ENCODE peak calls at places on chromosomes 3 and 15, in five cellular contexts. Z is tibial nerve, Q is sigmoid colon, D is GM12878, T is gastrocnemius medialis. G is an unnamed sample. For H3K36me3, the result is how much of the 10 kb centered on the place peaks cover.

GRCh38 chr3:12479919-12480425 is 4.3 kb upstream of the TSEN2 start:
- DNase-seq in D (no peak), Z (no peak), T (no peak), Q (no peak), G (no peak)

GRCh38 chr3:134348524-134348923 is 25.7 kb downstream of the AMOTL2 start:
- DNase-seq in D (no peak), T (peak), Q (peak), Z (no peak), G (no peak)

GRCh38 chr15:36726224-36726623 is 146.8 kb downstream of the CDIN1 start:
- DNase-seq in T (no peak), Z (no peak), Q (no peak), D (no peak), G (no peak)

GRCh38 chr3:40350529-40350928 is 36.5 kb upstream of the ENTPD3 start:
- DNase-seq in T (no peak), Q (no peak), D (no peak), Z (no peak), G (no peak)

GRCh38 chr3:184348057-184348382 is 10.6 kb downstream of the FAM131A start:
- DNase-seq in D (no peak), Z (no peak), Q (no peak), T (no peak), G (no peak)

GRCh38 chr3:51719413-51720025 is 12.7 kb downstream of the GRM2 start:
- DNase-seq in D (no peak), Q (no peak), Z (no peak), T (no peak), G (no peak)

GRCh38 chr3:151544164-151544548 is 83.3 kb upstream of the IGSF10 start:
- DNase-seq in Z (no peak), D (no peak), T (no peak), Q (no peak), G (no peak)

GRCh38 chr15:65530318-65531111 is at the start of gene HACD3:
- DNase-seq in D (peak), Z (peak), T (peak), Q (peak), G (peak)

GRCh38 chr3:13541691-13542090 is 7.2 kb upstream of the FBLN2 start:
- DNase-seq in Z (no peak), D (no peak), T (no peak), Q (no peak), G (no peak)

GRCh38 chr3:63097396-63097795 is 180.7 kb upstream of the SYNPR start:
- DNase-seq in Q (no peak), T (no peak), D (no peak), Z (no peak), G (no peak)

GRCh38 chr3:31748281-31749245 is 215.8 kb downstream of the STT3B start:
- DNase-seq in T (no peak), Z (no peak), D (no peak), Q (no peak), G (no peak)
- H3K27ac ChIP-seq in T (no peak), Z (no peak), D (no peak), Q (no peak), G (no peak)

GRCh38 chr15:98391131-98391530 is 257.2 kb upstream of the IGF1R start:
- DNase-seq in Z (no peak), T (no peak), Q (no peak), D (no peak), G (no peak)
- H3K36me3 ChIP-seq in Z (under half), T (under half), Q (under half), D (under half), G (under half)

GRCh38 chr3:141401584-141402475 is 33.5 kb downstream of the ZBTB38 start:
- DNase-seq in D (no peak), Q (no peak), Z (peak), T (no peak), G (no peak)
- TF ChIP-seq POLR2A in D (peak), Q (no peak), Z (no peak), T (no peak), G (no peak)

GRCh38 chr3:171650193-171650592 is 160.1 kb downstream of the PLD1 start:
- DNase-seq in T (no peak), Q (no peak), D (no peak), Z (no peak), G (no peak)

GRCh38 chr3:171652932-171653331 is 157.4 kb downstream of the PLD1 start:
- DNase-seq in T (no peak), D (no peak), Q (no peak), Z (no peak), G (no peak)

GRCh38 chr3:171658801-171659200 is 151.5 kb downstream of the PLD1 start:
- DNase-seq in Z (no peak), Q (no peak), T (no peak), D (no peak), G (no peak)

GRCh38 chr3:171653701-171654100 is 156.6 kb downstream of the PLD1 start:
- DNase-seq in D (no peak), Q (no peak), T (no peak), Z (no peak), G (no peak)

DNA sequence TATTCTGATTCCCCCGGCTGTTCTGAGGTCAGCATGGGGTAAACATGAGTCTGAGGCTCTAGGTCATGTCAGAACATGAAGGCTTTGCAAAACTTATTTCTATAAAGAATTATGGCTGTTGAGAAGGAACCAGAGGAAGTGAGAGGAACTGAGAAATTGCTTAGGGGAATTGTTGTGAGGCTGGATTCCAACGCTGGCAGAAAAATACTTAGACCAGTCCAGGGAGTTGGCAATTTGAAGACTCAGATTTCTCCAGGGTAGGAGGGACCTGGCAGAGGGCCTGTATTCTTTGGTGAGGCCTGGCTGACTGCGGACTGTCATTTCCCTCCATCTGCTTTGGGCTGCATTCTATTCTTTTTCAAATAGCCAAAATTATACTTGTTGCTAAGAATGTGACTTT is 155.5 kb downstream of the PLD1 start:
- DNase-seq in Z (peak), Q (peak), T (peak), D (no peak), G (peak)
- H3K27ac ChIP-seq in Z (no peak), Q (peak), T (peak), D (peak), G (peak)

DNA sequence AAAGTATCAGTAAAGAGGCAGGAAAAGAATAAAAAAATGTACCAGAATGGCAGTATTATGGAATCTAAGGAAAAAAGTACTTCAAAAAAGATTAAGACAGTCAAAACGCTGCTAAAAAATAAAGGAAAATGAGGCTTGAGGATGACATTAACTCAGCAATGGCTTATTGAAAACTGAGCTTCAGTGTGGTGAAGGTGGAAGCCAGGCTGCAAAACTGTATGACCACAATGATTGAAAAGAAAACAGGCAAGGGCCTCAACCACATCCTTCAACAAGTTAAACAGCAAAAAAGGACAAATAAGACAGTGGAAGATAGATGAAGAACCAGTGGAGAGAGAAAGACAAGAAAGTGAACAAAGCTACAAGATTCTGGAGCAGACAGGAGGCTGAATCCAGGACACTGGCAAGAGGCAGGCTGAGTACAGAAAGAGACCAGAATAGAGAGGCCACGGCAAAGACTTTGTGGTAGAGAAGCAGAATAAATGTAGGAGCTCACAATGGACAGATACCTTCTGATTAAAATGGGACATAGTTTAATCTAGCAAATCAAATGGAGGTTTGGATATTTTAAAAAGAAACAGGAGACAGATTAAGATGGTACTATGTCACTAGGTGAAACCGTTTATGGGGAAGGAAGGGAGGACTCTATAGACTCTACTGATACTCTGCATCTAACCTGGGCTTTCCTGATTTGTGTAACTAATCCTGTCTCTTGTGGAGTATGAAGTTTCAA is 86.1 kb downstream of the TJP1 start:
- DNase-seq in D (peak), Q (no peak), T (no peak), Z (no peak), G (no peak)
- H3K36me3 ChIP-seq in D (under half), Q (half or more), T (under half), Z (under half), G (under half)

G was measured in breast epithelium.